ENCODE peak calls at places on chromosome 12, in eight cellular contexts. V, K, A, Y, C, F, H and E are unnamed samples.

GRCh38 chr12:92987362-92987761 is 58.3 kb upstream of the EEA1 start:
- DNase-seq in V (peak; percentile 74), K (peak; percentile 55), A (peak; percentile 54), Y (no peak), C (no peak), F (no peak), H (no peak), E (no peak)

GRCh38 chr12:47802312-47802711 is 17.4 kb downstream of the HDAC7 start:
- DNase-seq in V (peak; percentile 46), K (no peak), A (no peak), Y (no peak), C (no peak), F (no peak), H (no peak), E (no peak)

GRCh38 chr12:21678959-21679358 is 21.3 kb upstream of the LDHB start:
- DNase-seq in V (no peak), K (no peak), A (no peak), Y (no peak), C (no peak), F (no peak), H (no peak), E (no peak)

GRCh38 chr12:94721173-94721572 is 70.8 kb upstream of the TMCC3 start:
- DNase-seq in V (no peak), K (no peak), A (no peak), Y (no peak), C (no peak), F (no peak), H (no peak), E (no peak)

GRCh38 chr12:122668268-122668667 is 34.9 kb downstream of the HCAR2 start:
- DNase-seq in V (no peak), K (no peak), A (no peak), Y (no peak), C (no peak), F (no peak), H (peak; percentile 42), E (no peak)

GRCh38 chr12:47079894-47080724 is at the start of gene AMIGO2:
- DNase-seq in V (peak; percentile 65), K (no peak), A (peak; percentile 29), Y (no peak), C (peak; percentile 24), F (peak; percentile 21), H (peak; percentile 65), E (no peak)

GRCh38 chr12:15721716-15722115 is 67.5 kb downstream of the EPS8 start:
- DNase-seq in V (no peak), K (no peak), A (no peak), Y (no peak), C (no peak), F (no peak), H (no peak), E (no peak)

GRCh38 chr12:19243577-19243976 is 114.0 kb downstream of the PLEKHA5 start:
- DNase-seq in V (no peak), K (no peak), A (no peak), Y (no peak), C (no peak), F (no peak), H (no peak), E (no peak)

GRCh38 chr12:72872986-72873385 is 600.8 kb downstream of the TRHDE start:
- DNase-seq in V (no peak), K (no peak), A (no peak), Y (no peak), C (no peak), F (no peak), H (peak; percentile 40), E (no peak)

GRCh38 chr12:53069621-53070410 is 9.4 kb downstream of the SPRYD3 start:
- DNase-seq in V (no peak), K (no peak), A (no peak), Y (no peak), C (no peak), F (no peak), H (peak; percentile 29), E (no peak)

GRCh38 chr12:114851981-114852380 is 168.0 kb upstream of the TBX3 start:
- DNase-seq in V (no peak), K (no peak), A (no peak), Y (no peak), C (no peak), F (no peak), H (no peak), E (no peak)

GRCh38 chr12:43111608-43112007 is 440.4 kb downstream of the ADAMTS20 start:
- DNase-seq in V (no peak), K (no peak), A (no peak), Y (no peak), C (no peak), F (no peak), H (no peak), E (no peak)

GRCh38 chr12:106573239-106573638 is 9.6 kb upstream of the RFX4 start:
- DNase-seq in V (no peak), K (no peak), A (no peak), Y (no peak), C (no peak), F (no peak), H (no peak), E (no peak)

GRCh38 chr12:108789546-108789945 is 58.2 kb upstream of the CORO1C start:
- DNase-seq in V (no peak), K (no peak), A (no peak), Y (no peak), C (no peak), F (no peak), H (no peak), E (no peak)

GRCh38 chr12:56128669-56129209 is 672 bp downstream of the ESYT1 start:
- DNase-seq in V (no peak), K (no peak), A (no peak), Y (no peak), C (no peak), F (no peak), H (no peak), E (no peak)

GRCh38 chr12:56127888-56128668 is at the start of gene ESYT1:
- DNase-seq in V (peak; percentile 100), K (peak; percentile 99), A (peak; percentile 99), Y (peak; percentile 85), C (peak; percentile 98), F (peak; percentile 94), H (peak; percentile 100), E (peak; percentile 95)

GRCh38 chr12:56126732-56127239 is 1.3 kb upstream of the ESYT1 start:
- DNase-seq in V (no peak), K (no peak), A (no peak), Y (no peak), C (no peak), F (no peak), H (no peak), E (no peak)

GRCh38 chr12:56129210-56129691 is 1.2 kb downstream of the ESYT1 start:
- DNase-seq in V (peak; percentile 81), K (no peak), A (peak; percentile 72), Y (no peak), C (peak; percentile 62), F (peak; percentile 67), H (peak; percentile 81), E (peak; percentile 83)

DNA sequence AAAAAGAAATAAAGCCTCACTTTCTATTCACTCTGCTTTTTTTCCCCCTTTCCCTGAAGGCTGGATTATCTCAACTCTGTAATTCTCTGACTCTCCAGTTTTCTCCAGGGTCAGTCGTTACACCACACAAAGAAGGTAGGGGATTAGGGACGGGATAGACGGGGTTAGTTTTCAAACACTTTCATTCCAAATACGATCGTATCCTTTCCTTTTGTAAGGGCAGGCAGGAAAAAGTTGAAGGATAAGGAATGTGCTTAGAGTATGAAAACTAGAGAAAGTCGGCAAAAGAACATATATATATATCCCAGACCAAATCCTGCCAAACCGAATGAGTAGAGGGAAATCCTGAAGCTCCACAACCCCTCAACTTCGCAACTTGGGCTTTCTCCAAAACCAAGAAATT is 581 bp upstream of the ESYT1 start:
- DNase-seq in V (no peak), K (no peak), A (no peak), Y (no peak), C (no peak), F (no peak), H (no peak), E (no peak)
- H3K27ac ChIP-seq in V (peak overlapping the region; percentile 95), K (peak overlapping the region; percentile 23), A (peak overlapping the region; percentile 87), Y (peak overlapping the region; percentile 86), C (peak overlapping the region; percentile 73), F (peak overlapping the region; percentile 56), H (peak overlapping the region; percentile 42), E (peak overlapping the region; percentile 42)

GRCh38 chr12:7694556-7694955 is 1.0 kb downstream of the GDF3 start:
- DNase-seq in V (no peak), K (no peak), A (no peak), Y (no peak), C (no peak), F (no peak), H (peak; percentile 48), E (no peak)
- H3K27ac ChIP-seq in V (no peak overlapping the region), K (no peak overlapping the region), A (no peak overlapping the region), Y (no peak overlapping the region), C (no peak overlapping the region), F (no peak overlapping the region), H (peak overlapping the region; percentile 58), E (no peak overlapping the region)

GRCh38 chr12:112148031-112148513 is 22.7 kb downstream of the TRAFD1 start:
- DNase-seq in V (no peak), K (peak; percentile 56), A (no peak), Y (no peak), C (no peak), F (no peak), H (no peak), E (no peak)
- H3K27ac ChIP-seq in V (no peak overlapping the region), K (peak overlapping the region; percentile 31), A (no peak overlapping the region), Y (peak overlapping the region; percentile 43), C (no peak overlapping the region), F (no peak overlapping the region), H (no peak overlapping the region), E (no peak overlapping the region)

DNA sequence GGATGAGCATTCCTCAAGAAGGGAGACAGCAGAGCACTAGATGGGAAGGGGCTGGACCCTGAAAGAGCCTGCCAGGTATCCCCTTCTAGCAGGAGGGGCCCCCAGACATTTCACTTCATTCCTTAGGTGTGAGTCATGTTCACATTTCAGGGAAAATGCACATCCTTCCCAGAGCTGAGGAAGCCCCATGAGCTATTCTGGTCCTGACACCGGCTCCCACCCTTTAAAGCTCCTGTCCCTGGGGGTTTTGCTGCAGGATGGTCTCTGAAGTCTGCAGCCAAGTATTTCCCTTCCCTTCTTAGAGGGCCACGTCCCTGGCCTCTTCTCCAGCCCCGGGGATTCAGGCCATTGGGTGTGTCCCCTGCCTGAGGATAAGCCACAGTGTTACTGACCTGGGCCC is 267.0 kb downstream of the CACNA1C start:
- DNase-seq in V (no peak), K (no peak), A (no peak), Y (no peak), C (no peak), F (no peak), H (no peak), E (no peak)
- H3K27ac ChIP-seq in V (no peak overlapping the region), K (no peak overlapping the region), A (no peak overlapping the region), Y (no peak overlapping the region), C (no peak overlapping the region), F (no peak overlapping the region), H (no peak overlapping the region), E (no peak overlapping the region)

GRCh38 chr12:124720019-124720686 is 143.5 kb downstream of the SCARB1 start:
- DNase-seq in V (no peak), K (no peak), A (no peak), Y (no peak), C (no peak), F (no peak), H (no peak), E (no peak)
- H3K27ac ChIP-seq in V (no peak overlapping the region), K (peak overlapping the region; percentile 77), A (no peak overlapping the region), Y (peak overlapping the region; percentile 56), C (no peak overlapping the region), F (no peak overlapping the region), H (no peak overlapping the region), E (no peak overlapping the region)